ENCODE peak calls at places on chromosomes 16 and 17, in five cellular contexts. S is RWPE2, W is IMR-90, D is AG04450, A is left ventricle myocardium inferior. N is an unnamed sample.
A peak's percentile ranks its signal among the peaks of the same experiment; 100 is the strongest.

GRCh38 chr17:28086519-28086918 is 44.0 kb downstream of the NLK start:
- DNase-seq in S (no peak), W (peak; percentile 50), D (no peak), A (no peak), N (no peak)

GRCh38 chr17:17041018-17041521 is 1.2 kb upstream of the MPRIP start:
- DNase-seq in S (no peak), W (peak; percentile 74), D (no peak), A (no peak), N (no peak)

GRCh38 chr17:69492410-69493071 is 78.0 kb downstream of the MAP2K6 start:
- DNase-seq in S (peak; percentile 62), W (peak; percentile 88), D (peak; percentile 72), A (no peak), N (peak; percentile 13)

GRCh38 chr17:1574697-1575471 is 12.3 kb upstream of the PITPNA start:
- DNase-seq in S (no peak), W (no peak), D (no peak), A (no peak), N (no peak)

GRCh38 chr17:29458066-29458465 is 67.9 kb downstream of the TAOK1 start:
- DNase-seq in S (no peak), W (peak; percentile 56), D (no peak), A (no peak), N (no peak)

GRCh38 chr16:89668790-89669158 is 11.1 kb downstream of the SPATA33 start:
- DNase-seq in S (no peak), W (no peak), D (no peak), A (no peak), N (no peak)

GRCh38 chr17:48593126-48593829 is at the start of gene HOXB5:
- DNase-seq in S (no peak), W (peak; percentile 22), D (no peak), A (no peak), N (no peak)

GRCh38 chr17:72004011-72004427 is 116.8 kb upstream of the SOX9 start:
- DNase-seq in S (peak; percentile 75), W (no peak), D (no peak), A (no peak), N (no peak)

GRCh38 chr16:47358816-47359215 is 102.0 kb downstream of the ITFG1 start:
- DNase-seq in S (no peak), W (peak; percentile 37), D (no peak), A (no peak), N (no peak)

GRCh38 chr17:16477255-16477654 is 14.7 kb downstream of the LRRC75A start:
- DNase-seq in S (no peak), W (peak; percentile 89), D (peak; percentile 58), A (peak; percentile 37), N (no peak)

GRCh38 chr17:64385187-64386083 is 5.2 kb downstream of the PECAM1 start:
- DNase-seq in S (no peak), W (peak; percentile 88), D (peak; percentile 15), A (peak; percentile 34), N (no peak)

DNA sequence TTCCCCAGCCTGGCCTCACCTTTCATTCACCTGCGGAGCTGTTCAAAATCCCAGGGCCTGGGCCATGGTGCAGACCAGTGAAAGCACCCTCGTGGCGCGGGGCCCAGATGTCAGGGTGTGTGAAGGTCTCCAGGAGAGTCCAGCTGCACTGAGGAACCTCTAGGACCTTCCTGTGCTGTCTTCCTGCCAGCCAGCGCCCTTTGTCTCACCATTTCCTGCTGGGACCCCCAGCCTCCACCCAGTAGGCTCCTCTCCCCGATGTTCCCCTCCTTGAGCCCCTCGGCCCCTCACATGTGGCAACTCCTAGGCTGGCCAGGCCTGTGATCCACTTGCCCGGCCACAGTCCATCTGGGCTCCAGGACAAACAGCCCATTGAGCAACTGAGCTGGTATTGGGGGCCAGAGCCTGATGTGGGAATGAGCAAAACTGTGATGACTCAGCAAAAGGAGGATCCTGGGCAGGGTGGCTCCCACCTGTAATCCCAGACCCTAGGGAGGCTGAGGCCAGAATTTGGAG is 677 bp downstream of the SULT1A2 start:
- DNase-seq in S (no peak), W (no peak), D (no peak), A (no peak), N (no peak)
- H3K27me3 ChIP-seq in S (no peaks in the 10 kb centered on the region), W (peaks cover 2% of the 10 kb centered on the region), D (peaks cover 2% of the 10 kb centered on the region), A (no peaks in the 10 kb centered on the region), N (no peaks in the 10 kb centered on the region)

GRCh38 chr17:32558328-32558955 is 71.6 kb downstream of the CDK5R1 start:
- DNase-seq in S (no peak), W (no peak), D (no peak), A (no peak), N (no peak)

GRCh38 chr17:32553168-32553567 is 66.4 kb downstream of the CDK5R1 start:
- DNase-seq in S (no peak), W (no peak), D (no peak), A (no peak), N (no peak)

GRCh38 chr17:32552280-32552679 is 65.5 kb downstream of the CDK5R1 start:
- DNase-seq in S (no peak), W (no peak), D (no peak), A (no peak), N (no peak)

GRCh38 chr17:32558997-32559650 is 72.3 kb downstream of the CDK5R1 start:
- DNase-seq in S (no peak), W (no peak), D (no peak), A (no peak), N (no peak)

GRCh38 chr17:32555611-32556310 is 69.0 kb downstream of the CDK5R1 start:
- DNase-seq in S (no peak), W (no peak), D (no peak), A (no peak), N (no peak)
- H3K27me3 ChIP-seq in S (no peaks in the 10 kb centered on the region), W (no peaks in the 10 kb centered on the region), D (peaks cover 5% of the 10 kb centered on the region), A (no peaks in the 10 kb centered on the region), N (no peaks in the 10 kb centered on the region)

DNA sequence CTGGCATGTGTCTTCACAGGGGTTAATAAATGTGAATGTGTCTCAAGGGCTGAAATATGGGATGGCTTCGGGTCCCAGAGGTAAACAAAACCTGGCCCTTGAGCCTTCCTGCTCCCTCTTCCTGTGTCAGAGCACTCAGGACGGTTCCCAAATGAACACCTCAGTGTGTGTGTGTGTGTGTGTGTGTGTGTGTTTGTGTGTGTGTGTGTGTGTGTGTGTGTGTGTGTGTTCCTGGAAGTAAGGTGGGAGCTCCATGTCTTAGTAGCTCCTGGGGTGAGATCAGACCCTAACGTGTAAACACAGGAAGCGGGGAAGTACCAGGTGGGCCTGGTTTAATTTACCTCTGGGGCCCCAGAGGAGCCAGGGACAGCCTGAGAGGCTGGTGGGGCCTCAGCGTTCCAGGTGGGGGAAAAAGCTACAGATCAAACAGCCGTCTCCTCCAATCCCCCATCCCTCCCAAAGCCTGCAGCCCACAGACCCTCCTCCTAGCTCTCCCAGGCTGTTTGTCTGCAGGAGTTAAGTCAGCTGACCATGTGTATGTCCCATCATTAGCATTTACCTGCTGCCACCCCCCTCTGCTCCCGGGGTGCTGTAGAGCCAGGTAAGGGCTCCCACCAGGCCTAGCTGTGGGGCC is 6.1 kb downstream of the KIF19 start:
- DNase-seq in S (no peak), W (no peak), D (no peak), A (no peak), N (no peak)
- H3K27me3 ChIP-seq in S (no peaks in the 10 kb centered on the region), W (no peaks in the 10 kb centered on the region), D (peaks cover under 1% of the 10 kb centered on the region), A (peaks cover 16% of the 10 kb centered on the region), N (peaks cover 9% of the 10 kb centered on the region)

GRCh38 chr16:56643833-56644232 is 5.4 kb downstream of the MT1A start:
- DNase-seq in S (no peak), W (no peak), D (no peak), A (no peak), N (no peak)

GRCh38 chr16:56643080-56643778 is 4.8 kb downstream of the MT1A start:
- DNase-seq in S (no peak), W (no peak), D (no peak), A (peak; percentile 66), N (no peak)

GRCh38 chr16:56647641-56648431 is 3.9 kb upstream of the MT1B start:
- DNase-seq in S (no peak), W (no peak), D (no peak), A (no peak), N (no peak)

GRCh38 chr16:56645838-56646237 is 5.8 kb upstream of the MT1B start:
- DNase-seq in S (no peak), W (peak; percentile 2), D (no peak), A (no peak), N (no peak)

GRCh38 chr16:56645311-56645710 is 6.4 kb upstream of the MT1B start:
- DNase-seq in S (no peak), W (no peak), D (no peak), A (no peak), N (no peak)
- H3K27me3 ChIP-seq in S (no peaks in the 10 kb centered on the region), W (peaks cover 88% of the 10 kb centered on the region), D (peaks cover 86% of the 10 kb centered on the region), A (peaks cover 85% of the 10 kb centered on the region), N (no peaks in the 10 kb centered on the region)

GRCh38 chr17:79842136-79842655 is 3.0 kb upstream of the CBX4 start:
- DNase-seq in S (no peak), W (no peak), D (no peak), A (no peak), N (no peak)
- H3K27me3 ChIP-seq in S (peaks cover 42% of the 10 kb centered on the region), W (peaks cover 40% of the 10 kb centered on the region), D (peaks cover 37% of the 10 kb centered on the region), A (peaks cover 43% of the 10 kb centered on the region), N (peaks cover 46% of the 10 kb centered on the region)

DNA sequence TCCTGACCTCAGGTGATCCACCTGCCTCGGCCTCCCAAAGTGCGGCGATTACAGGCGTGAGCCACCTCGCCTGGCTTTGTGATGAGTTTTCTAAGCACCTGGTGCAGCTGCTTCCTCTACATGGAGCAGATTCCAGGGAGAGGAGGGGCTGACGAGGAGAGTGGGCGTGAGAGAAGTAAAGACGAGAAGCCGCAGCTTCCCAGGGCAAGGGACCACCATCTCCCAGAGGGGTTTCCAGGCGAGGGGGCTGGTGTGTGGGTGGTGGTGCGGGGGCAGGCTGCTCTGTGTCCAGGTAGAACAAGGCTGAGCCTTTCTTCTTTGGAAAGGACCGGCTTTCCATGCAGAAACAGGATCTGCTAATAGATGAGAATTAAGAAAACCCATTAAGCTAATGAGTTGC is 236.8 kb downstream of the RBFOX3 start:
- DNase-seq in S (no peak), W (no peak), D (no peak), A (no peak), N (no peak)
- H3K27me3 ChIP-seq in S (peaks cover 66% of the 10 kb centered on the region), W (peaks cover 10% of the 10 kb centered on the region), D (peaks cover 3% of the 10 kb centered on the region), A (peaks cover 95% of the 10 kb centered on the region), N (peaks cover 49% of the 10 kb centered on the region)

GRCh38 chr17:79676796-79677195 is 53.9 kb upstream of the ENPP7 start:
- DNase-seq in S (no peak), W (no peak), D (no peak), A (no peak), N (no peak)
- H3K27me3 ChIP-seq in S (peaks cover 37% of the 10 kb centered on the region), W (peaks cover 2% of the 10 kb centered on the region), D (no peaks in the 10 kb centered on the region), A (peaks cover 85% of the 10 kb centered on the region), N (peaks cover 8% of the 10 kb centered on the region)